ENCODE peak calls at places on chromosome X, in four cellular contexts. Y is sigmoid colon, Z is foreskin keratinocyte, D is endothelial cell of umbilical vein. P is an unnamed sample.
A peak's percentile ranks its signal among the peaks of the same experiment; 100 is the strongest.

GRCh38 chrX:65985922-65986588 is 53.8 kb downstream of the VSIG4 start:
- DNase-seq in D (peak; percentile 49), Y (no peak), Z (peak; percentile 34), P (peak; percentile 7)

GRCh38 chrX:30141966-30142365 is 73.4 kb upstream of the MAGEB2 start:
- DNase-seq in D (peak; percentile 35), Y (no peak), Z (no peak), P (peak; percentile 9)

GRCh38 chrX:99242001-99242400 is 1168.1 kb downstream of the PCDH19 start:
- DNase-seq in D (no peak), Y (no peak), Z (no peak), P (no peak)

GRCh38 chrX:80432863-80433262 is 12.6 kb downstream of the TENT5D start:
- DNase-seq in Y (no peak), Z (no peak), D (no peak), P (no peak)

GRCh38 chrX:20451936-20452335 is 185.2 kb upstream of the RPS6KA3 start:
- DNase-seq in Y (no peak), Z (no peak), D (no peak), P (no peak)

GRCh38 chrX:261167-261857 is 19.9 kb upstream of the PLCXD1 start:
- DNase-seq in Y (peak; percentile 57), Z (no peak), D (no peak), P (peak; percentile 38)

GRCh38 chrX:148552775-148553174 is 52.4 kb downstream of the AFF2 start:
- DNase-seq in Y (no peak), Z (no peak), D (no peak), P (no peak)

GRCh38 chrX:49001521-49002090 is 458 bp downstream of the GRIPAP1 start:
- DNase-seq in Z (peak; percentile 29), Y (no peak), D (peak; percentile 50), P (peak; percentile 31)

GRCh38 chrX:123728001-123728400 is 4.9 kb downstream of the THOC2 start:
- DNase-seq in Z (no peak), D (peak; percentile 58), Y (no peak), P (no peak)

GRCh38 chrX:136487647-136488046 is at the start of gene BRS3:
- DNase-seq in D (no peak), Z (no peak), Y (no peak), P (no peak)

GRCh38 chrX:65997978-65998717 is 41.7 kb downstream of the VSIG4 start:
- DNase-seq in D (no peak), Z (no peak), Y (no peak), P (no peak)

GRCh38 chrX:119292445-119292844 is 56.4 kb downstream of the PGRMC1 start:
- DNase-seq in D (no peak), Z (no peak), Y (no peak), P (no peak)

GRCh38 chrX:88244066-88244465 is 503.0 kb upstream of the CPXCR1 start:
- DNase-seq in Y (no peak), D (no peak), Z (no peak), P (no peak)

GRCh38 chrX:42988700-42989099 is 210.7 kb upstream of the PPP1R2C start:
- DNase-seq in Y (no peak), Z (no peak), D (no peak), P (no peak)

GRCh38 chrX:115679460-115679859 is 118.5 kb downstream of the PLS3 start:
- DNase-seq in D (peak; percentile 38), Y (no peak), Z (no peak), P (peak; percentile 9)

GRCh38 chrX:110795645-110796510 is at the start of gene CHRDL1:
- DNase-seq in Y (peak; percentile 88), Z (no peak), D (no peak), P (peak; percentile 23)

GRCh38 chrX:74419861-74420193 is 1.5 kb upstream of the SLC16A2 start:
- DNase-seq in Y (no peak), Z (peak; percentile 4), D (no peak), P (no peak)

GRCh38 chrX:115595049-115595448 is 34.1 kb downstream of the PLS3 start:
- DNase-seq in D (peak; percentile 71), Z (no peak), Y (no peak), P (no peak)

GRCh38 chrX:134480061-134480460 is 20.1 kb downstream of the HPRT1 start:
- DNase-seq in D (no peak), Z (peak; percentile 47), Y (no peak), P (no peak)

GRCh38 chrX:150449313-150449712 is 86.2 kb downstream of the MAMLD1 start:
- DNase-seq in Z (no peak), Y (no peak), D (no peak), P (no peak)

GRCh38 chrX:45771560-45772340 is 571.1 kb upstream of the DIPK2B start:
- DNase-seq in Z (no peak), D (peak; percentile 80), Y (no peak), P (peak; percentile 64)

GRCh38 chrX:129494887-129495286 is 28.4 kb downstream of the SMARCA1 start:
- DNase-seq in Y (no peak), Z (no peak), D (no peak), P (no peak)

GRCh38 chrX:153502796-153503195 is 8.0 kb downstream of the BGN start:
- DNase-seq in Z (no peak), Y (no peak), D (no peak), P (no peak)

GRCh38 chrX:40646489-40647306 is 663 bp downstream of the CXorf38 start:
- DNase-seq in Y (peak; percentile 80), D (peak; percentile 24), Z (no peak), P (no peak)

GRCh38 chrX:10681167-10681566 is 60.8 kb upstream of the MID1 start:
- DNase-seq in Z (no peak), D (no peak), Y (no peak), P (no peak)

GRCh38 chrX:66504481-66504880 is 134.4 kb downstream of the EDA2R start:
- DNase-seq in Z (no peak), D (no peak), Y (no peak), P (no peak)

GRCh38 chrX:153631931-153632611 is 14.9 kb upstream of the DUSP9 start:
- DNase-seq in D (no peak), Z (no peak), Y (peak; percentile 34), P (no peak)

GRCh38 chrX:32673193-32673592 is 538.2 kb downstream of the DMD start:
- DNase-seq in Z (no peak), D (peak; percentile 0), Y (no peak), P (no peak)
- TF ChIP-seq CTCF in Z (peak; percentile 42), D (no peak), Y (no peak), P (no peak)

DNA sequence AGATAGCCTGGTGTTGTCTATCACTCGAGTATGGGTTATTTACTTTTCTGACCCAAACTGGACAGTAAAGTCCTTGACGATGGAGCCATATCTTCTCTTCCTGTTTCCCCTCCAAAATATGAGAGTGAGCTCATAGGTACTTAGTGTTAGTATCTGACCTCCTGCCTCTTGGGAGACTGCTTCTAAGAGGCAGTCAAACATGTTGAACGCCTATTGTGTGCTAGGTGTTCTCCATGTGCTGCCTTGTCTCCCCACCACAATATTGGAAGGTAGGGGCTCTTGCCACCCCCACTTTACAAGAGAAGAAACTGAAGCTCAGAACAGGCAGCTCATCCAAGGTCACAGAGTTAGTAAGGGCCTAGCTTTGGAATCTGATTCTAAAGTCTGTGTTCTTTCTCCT is 8.3 kb downstream of the EFNB1 start:
- DNase-seq in Z (no peak), D (no peak), Y (peak; percentile 2), P (no peak)
- H3K4me1 ChIP-seq in Z (peaks cover 9% of the 10 kb centered on the region), D (no peaks in the 10 kb centered on the region), Y (peaks cover 9% of the 10 kb centered on the region), P (peaks cover 6% of the 10 kb centered on the region)

GRCh38 chrX:53321216-53321942 is 40.0 kb upstream of the IQSEC2 start:
- DNase-seq in Y (no peak), Z (no peak), D (no peak), P (no peak)

GRCh38 chrX:53320543-53321215 is 39.3 kb upstream of the IQSEC2 start:
- DNase-seq in Z (no peak), D (no peak), Y (no peak), P (no peak)

GRCh38 chrX:53324085-53324484 is 42.7 kb upstream of the IQSEC2 start:
- DNase-seq in D (no peak), Y (no peak), Z (no peak), P (no peak)

GRCh38 chrX:53323196-53323595 is 41.8 kb upstream of the IQSEC2 start:
- DNase-seq in Y (no peak), D (no peak), Z (no peak), P (no peak)

GRCh38 chrX:53321943-53322497 is 40.6 kb upstream of the IQSEC2 start:
- DNase-seq in D (no peak), Z (no peak), Y (no peak), P (no peak)
- H3K27me3 ChIP-seq in D (peaks cover 47% of the 10 kb centered on the region), Z (peaks cover 67% of the 10 kb centered on the region), Y (no peaks in the 10 kb centered on the region), P (peaks cover 33% of the 10 kb centered on the region)

GRCh38 chrX:146208821-146209220 is 391.2 kb downstream of the SLITRK2 start:
- DNase-seq in Z (no peak), D (no peak), Y (no peak), P (no peak)
- TF ChIP-seq CTCF in Z (no peak), D (no peak), Y (no peak), P (no peak)

DNA sequence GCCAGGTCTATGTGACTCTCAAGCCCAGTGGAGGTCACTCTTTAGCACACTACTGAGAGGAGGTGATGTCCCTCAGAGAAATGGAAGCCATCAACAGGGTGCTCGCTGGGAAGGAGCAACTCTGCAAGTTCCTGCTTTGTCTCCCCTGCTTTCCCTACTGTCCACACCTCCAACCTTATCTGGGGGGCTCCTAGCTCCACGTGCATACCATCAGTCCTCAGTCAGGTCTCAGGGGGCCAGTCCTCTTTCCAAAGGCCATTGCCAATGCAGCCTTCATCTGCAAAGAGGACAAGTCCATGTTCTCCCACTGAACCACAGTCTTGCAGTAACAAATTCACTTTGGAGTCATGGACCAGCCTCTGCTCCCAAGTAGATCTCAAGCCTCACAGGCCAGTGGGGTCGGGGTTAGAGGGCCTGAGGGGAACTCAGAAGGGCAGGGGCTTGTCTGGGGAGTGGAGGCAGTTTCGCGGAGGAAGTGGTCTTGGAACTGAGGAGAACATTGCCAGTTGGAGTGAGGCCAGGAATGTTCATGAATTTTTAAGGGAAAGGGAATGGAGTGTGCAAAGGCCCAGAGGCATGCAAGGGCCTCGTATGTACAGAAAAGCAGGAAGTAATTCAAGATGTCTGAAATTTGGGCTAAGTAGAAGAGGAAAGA is 9.0 kb downstream of the RTL5 start:
- DNase-seq in Y (peak; percentile 61), D (no peak), Z (no peak), P (no peak)
- H3K4me1 ChIP-seq in Y (peaks cover 33% of the 10 kb centered on the region), D (peaks cover 56% of the 10 kb centered on the region), Z (no peaks in the 10 kb centered on the region), P (peaks cover 38% of the 10 kb centered on the region)

GRCh38 chrX:56319165-56319564 is 87.0 kb downstream of the KLF8 start:
- DNase-seq in D (no peak), Y (no peak), Z (peak; percentile 1), P (no peak)
- H3K27me3 ChIP-seq in D (no peaks in the 10 kb centered on the region), Y (no peaks in the 10 kb centered on the region), Z (no peaks in the 10 kb centered on the region), P (no peaks in the 10 kb centered on the region)